ENCODE peak calls at places on chromosomes 4 and X, in seven cellular contexts. W is NCI-H1436 treated with DMSO at 0.1 percent for 48 hours; D is tibial artery; F is Right ventricle myocardium superior; K is IMR-90; T is CD4-positive, alpha-beta memory T cell; N is MG63. Y is an unnamed sample.

GRCh38 chrX:74452199-74452481 is 30.8 kb downstream of the SLC16A2 start:
- DNase-seq in W (no peak), D (no peak), F (no peak), K (no peak), T (no peak), N (no peak), Y (no peak)

GRCh38 chrX:82677281-82677680 is 830.8 kb upstream of the POU3F4 start:
- DNase-seq in W (no peak), D (no peak), F (no peak), K (no peak), T (no peak), N (no peak), Y (no peak)

GRCh38 chrX:20530319-20530979 is 263.7 kb upstream of the RPS6KA3 start:
- DNase-seq in W (no peak), D (peak; percentile 66), F (no peak), K (peak; percentile 64), T (peak; percentile 57), N (peak; percentile 16), Y (peak; percentile 68)

GRCh38 chrX:70422886-70423336 is at the start of gene GDPD2:
- DNase-seq in W (no peak), D (no peak), F (no peak), K (no peak), T (no peak), N (no peak), Y (peak; percentile 21)

GRCh38 chrX:19382500-19383145 is 38.9 kb downstream of the PDHA1 start:
- DNase-seq in W (no peak), D (no peak), F (peak; percentile 54), K (peak; percentile 32), T (peak; percentile 41), N (peak; percentile 28), Y (peak; percentile 25)

GRCh38 chr4:140252742-140253555 is 99.0 kb upstream of the MAML3 start:
- DNase-seq in W (no peak), D (peak; percentile 82), F (peak; percentile 87), K (peak; percentile 56), T (peak; percentile 64), N (peak; percentile 64), Y (peak; percentile 67)

GRCh38 chr4:113645771-113646455 is 115.6 kb downstream of the CAMK2D start:
- DNase-seq in W (no peak), D (no peak), F (no peak), K (peak; percentile 82), T (no peak), N (peak; percentile 13), Y (no peak)

GRCh38 chr4:8147231-8147970 is 11.2 kb downstream of the ABLIM2 start:
- DNase-seq in W (no peak), D (no peak), F (no peak), K (no peak), T (no peak), N (no peak), Y (no peak)

GRCh38 chr4:93839704-93840103 is 11.2 kb downstream of the ATOH1 start:
- DNase-seq in W (no peak), D (no peak), F (no peak), K (no peak), T (no peak), N (no peak), Y (no peak)

GRCh38 chr4:145881991-145882390 is 56.6 kb downstream of the ZNF827 start:
- DNase-seq in W (no peak), D (no peak), F (no peak), K (no peak), T (no peak), N (no peak), Y (no peak)

GRCh38 chr4:85825937-85826678 is 351.2 kb downstream of the ARHGAP24 start:
- DNase-seq in W (no peak), D (no peak), F (no peak), K (peak; percentile 58), T (no peak), N (peak; percentile 66), Y (no peak)

GRCh38 chrX:55787063-55787462 is 69.5 kb downstream of the RRAGB start:
- DNase-seq in W (no peak), D (no peak), F (no peak), K (no peak), T (no peak), N (peak; percentile 3), Y (no peak)